ENCODE peak calls at places on chromosomes 7 and 10, in four cellular contexts. X is lower lobe of right lung, N is Panc1, W is colonic mucosa. Y is an unnamed sample. For H3K4me1, the result is how much of the 10 kb centered on the place peaks cover.

GRCh38 chr10:88066876-88067275 is 203.5 kb downstream of the PTEN start:
- DNase-seq in X (no peak), N (no peak), W (no peak), Y (no peak)

GRCh38 chr7:69018200-69018599 is 580.1 kb upstream of the AUTS2 start:
- DNase-seq in X (no peak), N (no peak), W (no peak), Y (no peak)

GRCh38 chr10:72069751-72070501 is 18.4 kb downstream of the SPOCK2 start:
- DNase-seq in X (peak), N (no peak), W (no peak), Y (no peak)

GRCh38 chr7:92973293-92973731 is 136.9 kb upstream of the CDK6 start:
- DNase-seq in X (no peak), N (no peak), W (no peak), Y (no peak)

GRCh38 chr7:35869810-35870209 is 69.0 kb downstream of the SEPTIN7 start:
- DNase-seq in X (no peak), N (no peak), W (no peak), Y (no peak)

GRCh38 chr7:139602143-139602722 is 78.7 kb downstream of the CLEC2L start:
- DNase-seq in X (no peak), N (no peak), W (no peak), Y (no peak)

GRCh38 chr7:154965014-154965413 is 37.9 kb downstream of the PAXIP1 start:
- DNase-seq in X (no peak), N (no peak), W (no peak), Y (no peak)

GRCh38 chr10:103602028-103602851 is 108.7 kb downstream of the NEURL1 start:
- DNase-seq in X (no peak), N (no peak), W (no peak), Y (no peak)

GRCh38 chr10:118542205-118542604 is 53.2 kb downstream of the PRLHR start:
- DNase-seq in X (no peak), N (no peak), W (no peak), Y (no peak)

GRCh38 chr7:122588621-122589020 is 110.3 kb downstream of the RNF133 start:
- DNase-seq in X (no peak), N (no peak), W (no peak), Y (no peak)

GRCh38 chr10:102452672-102453340 is 1.5 kb upstream of the C10orf95 start:
- DNase-seq in X (peak), N (peak), W (no peak), Y (no peak)

GRCh38 chr10:133523631-133524203 is 3.4 kb upstream of the CYP2E1 start:
- DNase-seq in X (no peak), N (no peak), W (no peak), Y (no peak)

GRCh38 chr7:2037805-2038635 is 194.7 kb downstream of the MAD1L1 start:
- DNase-seq in X (peak), N (no peak), W (no peak), Y (no peak)

GRCh38 chr10:34576789-34577188 is 238.3 kb downstream of the PARD3 start:
- DNase-seq in X (no peak), N (no peak), W (no peak), Y (no peak)

GRCh38 chr10:87593702-87594101 is 66.0 kb upstream of the PAPSS2 start:
- DNase-seq in X (no peak), N (no peak), W (no peak), Y (no peak)

GRCh38 chr10:12403119-12403518 is 53.8 kb downstream of the CAMK1D start:
- DNase-seq in X (no peak), N (no peak), W (no peak), Y (no peak)

GRCh38 chr10:126147866-126148578 is 240.3 kb downstream of the ADAM12 start:
- DNase-seq in X (no peak), N (no peak), W (peak), Y (no peak)

DNA sequence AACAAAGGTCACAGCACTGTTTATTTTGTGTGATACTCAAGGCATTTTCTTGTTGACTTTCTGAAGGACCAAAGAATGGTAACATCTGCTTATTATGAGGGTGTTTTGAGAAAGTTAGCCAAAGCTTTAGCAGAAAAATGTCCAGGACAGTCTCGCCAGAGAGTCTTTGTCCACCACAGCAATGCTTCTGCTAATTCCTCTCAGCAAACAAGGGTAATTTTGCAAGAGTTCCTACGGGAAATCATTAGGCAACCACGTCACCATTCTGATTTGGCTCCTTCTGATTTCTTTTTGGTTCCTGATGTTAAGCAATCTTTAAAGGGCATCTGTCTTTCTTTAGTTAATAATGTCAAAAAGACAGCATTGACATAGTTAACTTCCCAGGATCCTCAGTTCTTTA is 639.3 kb upstream of the STEAP1 start:
- DNase-seq in X (no peak), N (no peak), W (no peak), Y (no peak)
- H3K4me1 ChIP-seq in X (under half), N (under half), W (under half), Y (under half)

DNA sequence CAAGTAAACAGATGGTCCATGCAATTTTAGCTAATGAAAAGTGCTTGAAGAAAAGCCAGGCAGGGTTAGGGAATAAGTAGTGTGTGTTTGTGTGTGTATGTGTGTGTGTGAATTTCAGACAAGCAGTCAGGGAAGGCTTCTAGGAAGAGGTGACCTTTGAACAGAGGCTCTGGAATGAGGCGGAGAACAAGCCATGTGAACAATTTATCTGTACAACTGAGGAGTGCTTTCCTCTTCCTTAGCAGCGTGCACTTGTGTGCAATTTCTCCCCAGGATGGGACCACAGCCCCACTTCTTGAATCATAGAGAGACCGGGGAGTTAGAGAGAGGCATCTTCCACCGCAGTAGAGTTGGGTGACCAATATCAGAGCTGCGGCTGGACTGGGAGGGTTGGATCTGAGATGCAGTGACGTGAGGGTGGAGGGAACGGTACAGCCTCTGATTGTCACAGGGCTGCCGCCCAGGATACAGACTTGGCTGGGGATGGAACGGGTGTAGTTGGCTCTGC is 69.2 kb upstream of the FAM171A1 start:
- DNase-seq in X (no peak), N (no peak), W (no peak), Y (no peak)
- H3K27ac ChIP-seq in X (no peak), N (no peak), W (no peak), Y (no peak)

GRCh38 chr7:57443567-57443966 is 6.4 kb upstream of the ZNF716 start:
- DNase-seq in X (no peak), N (no peak), W (no peak), Y (no peak)
- H3K4me1 ChIP-seq in X (under half), N (under half), W (under half), Y (under half)

GRCh38 chr10:6023661-6024333 is 38.4 kb downstream of the IL2RA start:
- DNase-seq in X (no peak), N (no peak), W (peak), Y (no peak)

GRCh38 chr10:6022693-6023092 is 39.5 kb downstream of the IL2RA start:
- DNase-seq in X (no peak), N (no peak), W (no peak), Y (no peak)

GRCh38 chr10:6024334-6024682 is 37.9 kb downstream of the IL2RA start:
- DNase-seq in X (no peak), N (no peak), W (peak), Y (no peak)

GRCh38 chr10:6027929-6028328 is 34.2 kb downstream of the IL2RA start:
- DNase-seq in X (no peak), N (no peak), W (peak), Y (no peak)

DNA sequence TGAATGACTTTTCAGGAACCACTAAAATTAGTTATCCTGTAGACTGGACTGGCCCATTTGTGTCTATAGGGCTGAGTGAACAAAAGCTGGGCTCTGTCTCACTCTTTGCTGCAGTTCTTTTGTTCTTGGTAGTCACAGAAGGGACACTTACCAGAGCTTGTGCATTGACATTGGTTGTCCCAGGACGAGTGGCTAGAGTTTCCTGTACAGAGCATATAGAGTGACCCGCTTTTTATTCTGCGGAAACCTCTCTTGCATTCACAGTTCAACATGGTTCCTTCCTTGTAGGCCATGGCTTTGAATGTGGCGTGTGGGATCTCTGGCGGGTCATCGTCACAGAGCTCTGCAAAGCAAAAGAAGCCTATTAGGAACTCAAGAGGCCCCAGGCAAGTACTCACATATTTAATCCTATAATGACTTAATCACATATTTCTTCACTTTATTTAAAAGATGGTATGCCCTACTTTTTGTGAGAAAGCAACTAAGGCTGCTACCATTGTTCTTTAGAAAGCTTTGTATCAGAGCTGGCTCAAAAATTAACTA is 36.4 kb downstream of the IL2RA start:
- DNase-seq in X (no peak), N (no peak), W (no peak), Y (no peak)
- H3K27ac ChIP-seq in X (no peak), N (no peak), W (no peak), Y (no peak)

GRCh38 chr7:76301000-76301399 is 1.5 kb upstream of the HSPB1 start:
- DNase-seq in X (no peak), N (no peak), W (no peak), Y (no peak)

GRCh38 chr7:76300210-76300731 is 2.2 kb upstream of the HSPB1 start:
- DNase-seq in X (no peak), N (peak), W (peak), Y (no peak)

GRCh38 chr7:76303057-76303828 is 770 bp downstream of the HSPB1 start:
- DNase-seq in X (peak), N (no peak), W (peak), Y (no peak)

GRCh38 chr7:76302299-76303056 is at the start of gene HSPB1:
- DNase-seq in X (peak), N (no peak), W (peak), Y (no peak)

GRCh38 chr7:76303829-76304505 is 1.5 kb downstream of the HSPB1 start:
- DNase-seq in X (no peak), N (no peak), W (no peak), Y (no peak)
- H3K4me1 ChIP-seq in X (under half), N (under half), W (under half), Y (under half)

GRCh38 chr10:97407952-97408248 is 6.8 kb upstream of the RRP12 start:
- DNase-seq in X (no peak), N (no peak), W (no peak), Y (no peak)

GRCh38 chr10:97406064-97406463 is 4.9 kb upstream of the RRP12 start:
- DNase-seq in X (peak), N (no peak), W (no peak), Y (no peak)

GRCh38 chr10:97404044-97404443 is 2.9 kb upstream of the RRP12 start:
- DNase-seq in X (no peak), N (no peak), W (no peak), Y (no peak)

GRCh38 chr10:97408496-97408992 is 7.4 kb upstream of the RRP12 start:
- DNase-seq in X (no peak), N (no peak), W (peak), Y (no peak)

GRCh38 chr10:97407211-97407951 is 6.2 kb upstream of the RRP12 start:
- DNase-seq in X (peak), N (peak), W (peak), Y (peak)
- H3K27ac ChIP-seq in X (peak), N (peak), W (no peak), Y (no peak)

GRCh38 chr7:150371996-150372270 is 3.3 kb downstream of the REPIN1 start:
- DNase-seq in X (no peak), N (no peak), W (no peak), Y (no peak)
- H3K4me1 ChIP-seq in X (under half), N (half or more), W (under half), Y (under half)